ENCODE peak calls at places on chromosomes 12 and 14, in ten cellular contexts. J is uterus; W is small intestine; Z is HepG2; A is cardiac muscle cell; P is endothelial cell of umbilical vein; H is heart right ventricle; Q is IMR-90; S is effector memory CD4-positive, alpha-beta T cell; L is adipocyte. B is an unnamed sample. For H3K4me1 and H3K9me3, the result is how much of the 10 kb centered on the place peaks cover.

GRCh38 chr14:30214456-30215090 is 286.9 kb upstream of the PRKD1 start:
- DNase-seq in J (no peak), W (peak), Z (peak), A (peak), P (peak), H (no peak), Q (peak), S (no peak), L (peak), B (no peak)

GRCh38 chr12:84604541-84604940 is 308.1 kb downstream of the SLC6A15 start:
- DNase-seq in J (no peak), W (no peak), Z (no peak), A (no peak), P (no peak), H (no peak), Q (no peak), S (no peak), L (peak), B (no peak)

GRCh38 chr14:69700609-69701008 is 66.3 kb upstream of the SRSF5 start:
- DNase-seq in J (no peak), W (no peak), Z (no peak), A (no peak), P (no peak), H (no peak), Q (no peak), S (no peak), L (no peak), B (no peak)

GRCh38 chr14:64711039-64711438 is 6.8 kb downstream of the PLEKHG3 start:
- DNase-seq in J (peak), W (no peak), Z (no peak), A (no peak), P (no peak), H (no peak), Q (no peak), S (no peak), L (no peak), B (no peak)

GRCh38 chr14:89386214-89386886 is 30.7 kb downstream of the FOXN3 start:
- DNase-seq in J (no peak), W (peak), Z (no peak), A (no peak), P (peak), H (no peak), Q (peak), S (no peak), L (no peak), B (no peak)

GRCh38 chr14:35429951-35430350 is 25.4 kb upstream of the NFKBIA start:
- DNase-seq in J (no peak), W (no peak), Z (no peak), A (no peak), P (no peak), H (no peak), Q (no peak), S (no peak), L (no peak), B (no peak)

GRCh38 chr12:73301530-73301929 is 1029.4 kb downstream of the TRHDE start:
- DNase-seq in J (no peak), W (no peak), Z (no peak), A (no peak), P (no peak), H (no peak), Q (no peak), S (no peak), L (no peak), B (no peak)

GRCh38 chr12:98211914-98212695 is 303.3 kb upstream of the TMPO start:
- DNase-seq in J (no peak), W (no peak), Z (no peak), A (peak), P (peak), H (no peak), Q (no peak), S (no peak), L (no peak), B (no peak)

GRCh38 chr14:58789106-58789505 is 151.3 kb downstream of the DACT1 start:
- DNase-seq in J (no peak), W (no peak), Z (no peak), A (no peak), P (no peak), H (no peak), Q (no peak), S (no peak), L (no peak), B (no peak)

GRCh38 chr12:26271889-26272492 is 76.6 kb downstream of the SSPN start:
- DNase-seq in J (peak), W (peak), Z (no peak), A (peak), P (peak), H (peak), Q (peak), S (no peak), L (peak), B (peak)

GRCh38 chr12:12376636-12377448 is 20.0 kb downstream of the BORCS5 start:
- DNase-seq in J (no peak), W (peak), Z (peak), A (peak), P (peak), H (no peak), Q (peak), S (no peak), L (peak), B (no peak)

GRCh38 chr14:90703841-90704240 is 112.4 kb downstream of the TTC7B start:
- DNase-seq in J (no peak), W (no peak), Z (no peak), A (no peak), P (no peak), H (no peak), Q (no peak), S (no peak), L (no peak), B (no peak)

GRCh38 chr14:24879661-24880381 is 170.1 kb downstream of the STXBP6 start:
- DNase-seq in J (no peak), W (no peak), Z (no peak), A (peak), P (no peak), H (peak), Q (no peak), S (no peak), L (no peak), B (no peak)

GRCh38 chr14:72830356-72830755 is 63.5 kb downstream of the DPF3 start:
- DNase-seq in J (no peak), W (no peak), Z (no peak), A (peak), P (no peak), H (peak), Q (no peak), S (no peak), L (no peak), B (no peak)

GRCh38 chr14:50766338-50766886 is 64.5 kb downstream of the NIN start:
- DNase-seq in J (no peak), W (no peak), Z (no peak), A (no peak), P (no peak), H (no peak), Q (no peak), S (no peak), L (no peak), B (no peak)

GRCh38 chr12:6752181-6752930 is 585 bp downstream of the MLF2 start:
- DNase-seq in J (peak), W (no peak), Z (peak), A (peak), P (peak), H (peak), Q (peak), S (no peak), L (peak), B (peak)

GRCh38 chr12:15856097-15856982 is 25.8 kb upstream of the STRAP start:
- DNase-seq in J (no peak), W (peak), Z (peak), A (peak), P (peak), H (peak), Q (peak), S (peak), L (peak), B (no peak)

GRCh38 chr12:56159482-56160105 is 1.4 kb downstream of the MYL6 start:
- DNase-seq in J (no peak), W (peak), Z (no peak), A (no peak), P (peak), H (no peak), Q (no peak), S (no peak), L (no peak), B (no peak)

GRCh38 chr12:120125792-120126634 is 9.5 kb upstream of the RAB35 start:
- DNase-seq in J (no peak), W (no peak), Z (no peak), A (no peak), P (no peak), H (no peak), Q (peak), S (no peak), L (no peak), B (no peak)

GRCh38 chr14:54301349-54301748 is 95.5 kb upstream of the CDKN3 start:
- DNase-seq in J (no peak), W (no peak), Z (no peak), A (no peak), P (no peak), H (no peak), Q (no peak), S (no peak), L (no peak), B (no peak)

GRCh38 chr12:53493610-53494391 is 5.5 kb downstream of the MAP3K12 start:
- DNase-seq in J (no peak), W (no peak), Z (no peak), A (no peak), P (no peak), H (no peak), Q (no peak), S (no peak), L (no peak), B (no peak)

GRCh38 chr12:62006076-62006732 is 254.0 kb upstream of the USP15 start:
- DNase-seq in J (no peak), W (peak), Z (peak), A (peak), P (peak), H (no peak), Q (peak), S (no peak), L (peak), B (no peak)

GRCh38 chr14:28307506-28307905 is 459.1 kb upstream of the FOXG1 start:
- DNase-seq in J (no peak), W (no peak), Z (no peak), A (no peak), P (no peak), H (no peak), Q (no peak), S (no peak), L (no peak), B (no peak)

GRCh38 chr14:58808828-58809227 is 171.1 kb downstream of the DACT1 start:
- DNase-seq in J (no peak), W (peak), Z (no peak), A (peak), P (peak), H (no peak), Q (peak), S (no peak), L (peak), B (no peak)

GRCh38 chr12:77294016-77294415 is 228.6 kb upstream of the E2F7 start:
- DNase-seq in J (no peak), W (no peak), Z (no peak), A (peak), P (peak), H (no peak), Q (peak), S (no peak), L (peak), B (no peak)

GRCh38 chr12:47990351-47991105 is 13.7 kb downstream of the COL2A1 start:
- DNase-seq in J (no peak), W (peak), Z (no peak), A (peak), P (no peak), H (no peak), Q (peak), S (peak), L (no peak), B (peak)

GRCh38 chr12:103930787-103931536 is 752 bp downstream of the HSP90B1 start:
- DNase-seq in J (peak), W (peak), Z (peak), A (peak), P (peak), H (peak), Q (peak), S (peak), L (peak), B (peak)

GRCh38 chr14:101709962-101710891 is 51.3 kb upstream of the PPP2R5C start:
- DNase-seq in J (no peak), W (peak), Z (peak), A (no peak), P (no peak), H (no peak), Q (no peak), S (no peak), L (no peak), B (no peak)

GRCh38 chr14:101709533-101709881 is 52.0 kb upstream of the PPP2R5C start:
- DNase-seq in J (no peak), W (no peak), Z (no peak), A (no peak), P (no peak), H (no peak), Q (no peak), S (no peak), L (no peak), B (no peak)

GRCh38 chr14:101707863-101708620 is 53.5 kb upstream of the PPP2R5C start:
- DNase-seq in J (no peak), W (no peak), Z (no peak), A (no peak), P (no peak), H (no peak), Q (no peak), S (no peak), L (no peak), B (peak)

GRCh38 chr14:101707285-101707842 is 54.1 kb upstream of the PPP2R5C start:
- DNase-seq in J (peak), W (peak), Z (peak), A (peak), P (peak), H (peak), Q (peak), S (peak), L (peak), B (peak)

DNA sequence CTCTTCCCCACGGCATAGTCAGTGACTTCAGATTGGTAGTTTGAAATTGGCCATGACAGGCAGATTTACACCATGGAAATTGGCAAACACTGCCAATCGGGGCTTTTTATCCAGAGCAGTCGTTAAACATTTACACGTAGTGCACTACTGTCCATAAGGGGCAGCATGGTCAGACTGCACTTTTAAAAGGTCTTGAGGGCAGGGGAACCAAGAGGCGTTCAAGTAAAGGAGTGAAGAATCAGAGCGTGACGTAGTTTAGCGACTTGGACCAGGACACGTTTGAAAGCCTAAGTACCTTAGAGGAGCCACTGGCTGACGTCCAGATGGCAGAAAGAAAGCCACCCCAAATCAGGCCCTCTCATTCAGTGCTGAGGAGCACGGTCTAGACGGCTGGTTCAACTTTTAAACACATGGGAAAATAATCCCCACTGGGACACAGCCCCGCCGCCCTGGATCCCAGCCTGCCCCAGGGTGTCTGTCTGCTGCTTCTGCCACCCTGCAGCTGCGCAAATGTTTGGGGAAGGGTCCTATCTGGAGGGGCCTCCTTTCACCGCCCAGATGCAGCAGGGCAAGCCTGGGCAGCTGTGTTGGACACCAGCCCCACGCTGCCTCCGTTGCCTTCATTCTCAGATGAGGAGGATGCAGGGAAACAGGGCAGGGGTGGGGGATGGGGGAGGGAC is 52.5 kb upstream of the PPP2R5C start:
- DNase-seq in J (no peak), W (no peak), Z (no peak), A (no peak), P (no peak), H (no peak), Q (no peak), S (no peak), L (no peak), B (peak)
- H3K4me1 ChIP-seq in J (under half), W (under half), Z (half or more), A (under half), P (under half), H (under half), Q (under half), S (under half), L (under half), B (under half)

DNA sequence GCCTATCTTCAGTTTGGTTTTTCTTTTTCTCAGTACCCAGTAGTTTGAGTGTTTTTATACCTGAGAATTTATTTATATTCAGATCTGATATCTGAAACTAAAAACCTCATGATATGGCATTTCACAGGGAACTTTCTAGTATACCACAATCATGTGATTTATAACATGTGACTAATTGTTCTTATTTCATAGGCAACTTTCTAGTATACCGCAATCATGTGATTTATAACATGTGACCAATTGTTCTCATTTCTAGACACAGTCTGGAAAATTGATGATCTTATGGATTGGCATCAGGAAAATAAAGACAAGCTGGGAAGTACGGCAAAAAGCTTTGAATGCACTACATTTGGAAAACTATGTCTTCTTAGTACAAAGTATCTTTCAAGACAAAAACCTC is 20.6 kb downstream of the ZNF268 start:
- DNase-seq in J (no peak), W (no peak), Z (no peak), A (no peak), P (no peak), H (no peak), Q (no peak), S (no peak), L (no peak), B (no peak)
- H3K9me3 ChIP-seq in J (under half), W (under half), Z (half or more), A (under half), P (under half), H (under half), Q (under half), S (half or more), L (half or more), B (under half)

GRCh38 chr12:115944851-115945496 is 332.5 kb downstream of the MED13L start:
- DNase-seq in J (peak), W (no peak), Z (no peak), A (no peak), P (no peak), H (no peak), Q (no peak), S (no peak), L (no peak), B (no peak)
- H3K4me1 ChIP-seq in J (under half), W (under half), Z (under half), A (under half), P (under half), H (under half), Q (under half), S (under half), L (under half), B (under half)

DNA sequence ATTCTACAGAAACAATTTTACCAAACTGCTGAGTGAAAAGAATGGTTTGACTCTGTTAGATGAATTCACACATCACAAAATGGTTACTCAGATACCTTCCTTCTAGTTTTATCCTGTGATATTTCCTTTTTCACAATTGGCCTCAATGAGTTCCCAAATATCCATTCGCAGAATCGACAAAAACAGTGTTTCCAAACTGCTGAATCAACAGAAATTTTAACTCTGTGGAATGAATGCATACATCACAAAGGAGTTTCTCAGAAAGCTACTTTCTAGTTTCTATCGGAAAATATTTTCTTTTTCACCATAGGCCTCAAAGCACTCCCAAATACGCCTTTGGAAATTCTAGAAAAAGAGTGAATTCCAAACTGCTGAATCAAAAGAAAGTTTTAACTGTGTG is 525.0 kb downstream of the ALG10 start:
- DNase-seq in J (no peak), W (no peak), Z (no peak), A (no peak), P (no peak), H (no peak), Q (no peak), S (no peak), L (no peak), B (no peak)
- H3K9me3 ChIP-seq in J (under half), W (under half), Z (half or more), A (under half), P (under half), H (under half), Q (under half), S (under half), L (half or more), B (under half)

GRCh38 chr12:57240069-57240921 is 10.7 kb downstream of the STAC3 start:
- DNase-seq in J (no peak), W (peak), Z (no peak), A (peak), P (no peak), H (no peak), Q (peak), S (peak), L (peak), B (peak)

GRCh38 chr12:57237952-57238853 is 8.7 kb downstream of the SHMT2 start:
- DNase-seq in J (no peak), W (no peak), Z (no peak), A (no peak), P (no peak), H (no peak), Q (no peak), S (no peak), L (no peak), B (peak)

GRCh38 chr12:57240926-57241555 is 9.9 kb downstream of the STAC3 start:
- DNase-seq in J (no peak), W (no peak), Z (no peak), A (no peak), P (no peak), H (no peak), Q (no peak), S (no peak), L (peak), B (peak)

GRCh38 chr12:57238854-57239554 is 9.5 kb downstream of the SHMT2 start:
- DNase-seq in J (peak), W (peak), Z (peak), A (peak), P (peak), H (peak), Q (peak), S (peak), L (peak), B (peak)

DNA sequence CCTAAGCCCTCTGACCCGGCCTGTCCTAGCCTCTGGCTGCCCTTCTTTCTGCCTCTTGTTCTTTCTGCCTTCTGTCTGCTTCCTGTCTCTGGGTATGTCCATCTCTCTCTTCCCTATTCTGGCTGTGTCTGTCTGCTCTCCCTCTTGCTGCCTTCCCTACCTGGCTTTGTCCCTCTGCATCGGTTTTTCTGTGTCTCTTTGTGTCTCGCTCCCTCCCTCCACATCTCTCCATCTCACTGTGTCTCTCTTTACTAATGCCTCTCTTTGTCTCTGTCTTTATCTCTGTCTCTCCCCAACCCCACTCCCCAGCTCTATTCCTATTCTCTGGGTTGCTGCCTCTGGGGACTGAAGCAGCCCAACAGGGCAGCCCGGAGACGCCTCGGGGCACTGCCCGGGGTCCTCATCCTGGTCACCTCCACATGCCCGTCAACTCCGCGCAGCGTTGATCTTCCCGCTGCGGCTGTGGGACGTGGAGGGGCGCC is 10.1 kb downstream of the SHMT2 start:
- DNase-seq in J (no peak), W (no peak), Z (no peak), A (no peak), P (no peak), H (no peak), Q (no peak), S (no peak), L (no peak), B (no peak)
- H3K4me1 ChIP-seq in J (under half), W (under half), Z (half or more), A (under half), P (under half), H (half or more), Q (under half), S (half or more), L (under half), B (under half)

GRCh38 chr12:133010657-133011297 is 24.6 kb downstream of the ZNF26 start:
- DNase-seq in J (no peak), W (no peak), Z (no peak), A (no peak), P (no peak), H (no peak), Q (no peak), S (no peak), L (no peak), B (no peak)
- H3K9me3 ChIP-seq in J (under half), W (under half), Z (half or more), A (under half), P (under half), H (under half), Q (half or more), S (half or more), L (half or more), B (under half)